ENCODE peak calls at places on chromosomes 5 and 9, in seven cellular contexts. U is neural progenitor cell, V is lung, F is PC-3, X is GM23248, Z is sigmoid colon, P is kidney. T is an unnamed sample.

GRCh38 chr9:32841314-32841713 is 58.0 kb downstream of the TMEM215 start:
- DNase-seq in F (no peak), V (no peak), U (no peak), X (no peak), Z (no peak), P (no peak), T (peak; percentile 5)

GRCh38 chr9:104780796-104781395 is 17.0 kb downstream of the NIPSNAP3B start:
- DNase-seq in Z (no peak), U (no peak), X (peak; percentile 74), V (no peak), F (peak; percentile 75), P (no peak), T (no peak)

GRCh38 chr9:116204252-116204882 is 50.8 kb downstream of the PAPPA start:
- DNase-seq in P (no peak), Z (no peak), V (no peak), U (no peak), X (no peak), F (peak; percentile 25), T (no peak)

GRCh38 chr5:43040287-43041098 is at the start of gene ANXA2R:
- DNase-seq in X (peak; percentile 93), F (peak; percentile 100), Z (peak; percentile 92), P (peak; percentile 91), U (peak; percentile 94), V (peak; percentile 93), T (no peak)

GRCh38 chr9:73689091-73689870 is 537.6 kb downstream of the ANXA1 start:
- DNase-seq in Z (no peak), V (no peak), X (no peak), U (no peak), P (no peak), F (no peak), T (no peak)

GRCh38 chr5:40171971-40172370 is 507.7 kb upstream of the PTGER4 start:
- DNase-seq in P (no peak), F (peak; percentile 94), X (peak; percentile 76), Z (no peak), V (no peak), U (no peak), T (no peak)

GRCh38 chr5:176693477-176693851 is 46.2 kb downstream of the TSPAN17 start:
- DNase-seq in V (no peak), P (peak; percentile 12), Z (no peak), U (no peak), X (no peak), F (no peak), T (no peak)

GRCh38 chr9:127942152-127943010 is 4.7 kb upstream of the DPM2 start:
- DNase-seq in F (peak; percentile 51), U (peak; percentile 83), Z (peak; percentile 91), V (peak; percentile 67), P (peak; percentile 91), X (peak; percentile 86), T (no peak)

GRCh38 chr9:127786773-127787123 is 914 bp downstream of the CDK9 start:
- DNase-seq in V (no peak), U (no peak), P (no peak), F (no peak), X (peak; percentile 70), Z (no peak), T (no peak)

GRCh38 chr5:143350790-143351603 is 52.5 kb downstream of the NR3C1 start:
- DNase-seq in X (peak; percentile 89), U (no peak), P (no peak), Z (no peak), F (peak; percentile 56), V (no peak), T (no peak)
- H3K9me3 ChIP-seq in X (no peaks in the 10 kb centered on the region), U (no peaks in the 10 kb centered on the region), P (no peaks in the 10 kb centered on the region), Z (no peaks in the 10 kb centered on the region), F (no peaks in the 10 kb centered on the region), V (no peaks in the 10 kb centered on the region), T (no peaks in the 10 kb centered on the region)

DNA sequence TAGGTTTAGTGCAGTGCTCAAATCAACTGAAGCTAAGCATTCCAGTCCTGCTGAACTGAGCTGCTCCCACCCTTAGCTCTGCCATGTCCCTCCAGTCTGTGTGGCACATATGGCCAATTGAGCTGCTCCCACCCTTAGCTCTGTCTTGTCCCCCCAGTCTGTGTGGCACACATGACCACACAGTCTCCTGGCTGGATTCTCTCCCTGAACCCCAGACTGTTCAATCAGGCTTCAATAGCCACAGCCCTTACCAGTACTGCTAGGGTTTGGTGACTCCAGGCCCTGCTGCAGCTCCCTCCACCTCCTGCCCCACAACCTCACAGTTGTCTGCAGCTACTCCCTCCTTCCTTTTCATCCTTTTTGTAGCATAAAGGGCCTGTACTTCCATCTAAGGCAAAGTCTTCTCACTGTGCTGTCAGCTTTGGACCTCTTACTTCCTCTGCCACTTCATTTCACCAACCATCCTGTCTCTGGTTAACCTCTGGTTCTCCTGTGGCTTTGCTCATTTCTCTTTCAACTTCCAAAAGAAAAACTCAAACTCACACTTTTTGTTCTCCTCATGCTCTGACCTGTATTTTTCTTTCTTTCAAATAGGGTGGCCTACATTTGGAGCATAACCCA is 50.8 kb downstream of the ADAMTS12 start:
- DNase-seq in X (no peak), U (no peak), V (no peak), Z (no peak), F (no peak), P (no peak), T (no peak)
- H3K4me1 ChIP-seq in X (peaks cover 29% of the 10 kb centered on the region), U (no peaks in the 10 kb centered on the region), V (no peaks in the 10 kb centered on the region), Z (no peaks in the 10 kb centered on the region), F (peaks cover 13% of the 10 kb centered on the region), P (no peaks in the 10 kb centered on the region), T (peaks cover 1% of the 10 kb centered on the region)

GRCh38 chr5:2131196-2131595 is 248.5 kb upstream of the IRX4 start:
- DNase-seq in Z (no peak), V (no peak), F (no peak), X (no peak), U (no peak), P (no peak), T (no peak)

GRCh38 chr5:2128696-2129340 is 246.1 kb upstream of the IRX4 start:
- DNase-seq in V (no peak), X (no peak), F (no peak), U (no peak), P (no peak), Z (no peak), T (no peak)

GRCh38 chr5:2131826-2132496 is 249.2 kb upstream of the IRX4 start:
- DNase-seq in P (no peak), Z (no peak), X (no peak), V (no peak), U (no peak), F (no peak), T (no peak)

GRCh38 chr5:2130361-2130760 is 247.6 kb upstream of the IRX4 start:
- DNase-seq in F (no peak), X (no peak), U (no peak), P (no peak), V (no peak), Z (no peak), T (no peak)

DNA sequence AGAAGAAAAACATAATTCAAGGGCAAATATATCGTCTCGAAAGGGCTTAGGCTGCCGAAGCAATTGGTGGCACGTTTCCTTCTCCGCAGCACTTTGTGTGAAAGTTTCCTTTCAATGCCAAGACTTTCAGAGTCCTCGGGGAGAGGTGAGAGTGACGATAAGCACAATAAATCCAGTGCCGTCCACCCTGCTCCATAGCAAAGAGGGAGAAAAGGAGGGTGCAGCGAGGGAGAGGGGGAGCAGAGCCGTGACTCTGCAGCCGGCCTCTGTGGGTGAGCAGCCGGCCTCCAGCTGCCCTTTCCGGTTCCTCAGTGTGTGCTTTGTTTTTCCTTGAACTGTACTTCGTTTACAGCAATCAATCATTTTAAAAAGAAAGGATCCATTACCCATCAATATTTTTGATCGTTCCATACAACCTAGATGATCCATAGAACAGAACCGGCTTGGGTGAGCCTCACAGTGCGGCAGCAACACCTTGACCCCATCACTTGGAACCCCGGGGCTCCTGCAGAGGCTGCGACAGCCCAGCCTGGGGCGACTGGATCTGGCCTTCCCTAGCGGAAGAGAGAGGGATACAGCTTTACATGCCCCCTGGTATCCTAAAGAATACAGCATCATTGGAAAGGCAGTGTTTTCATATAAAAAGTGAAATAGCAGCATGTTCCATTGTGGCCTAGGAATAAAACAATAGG is 247.0 kb upstream of the IRX4 start:
- DNase-seq in F (no peak), U (no peak), Z (no peak), X (no peak), P (no peak), V (no peak), T (no peak)
- H3K9me3 ChIP-seq in F (no peaks in the 10 kb centered on the region), U (no peaks in the 10 kb centered on the region), Z (no peaks in the 10 kb centered on the region), X (no peaks in the 10 kb centered on the region), P (no peaks in the 10 kb centered on the region), V (no peaks in the 10 kb centered on the region), T (no peaks in the 10 kb centered on the region)

GRCh38 chr5:151062405-151063135 is 18.3 kb downstream of the TNIP1 start:
- DNase-seq in V (no peak), U (no peak), P (no peak), X (no peak), F (no peak), Z (no peak), T (no peak)
- H3K4me1 ChIP-seq in V (peaks cover 30% of the 10 kb centered on the region), U (no peaks in the 10 kb centered on the region), P (peaks cover 72% of the 10 kb centered on the region), X (peaks cover 21% of the 10 kb centered on the region), F (peaks cover 25% of the 10 kb centered on the region), Z (peaks cover 56% of the 10 kb centered on the region), T (no peaks in the 10 kb centered on the region)

T was measured in iPS DF 6.9.